ENCODE peak calls at places on chromosomes 3 and 15, in nine cellular contexts. P, C, K, X, F, U, I, L and Y are unnamed samples.
A peak's percentile ranks its signal among the peaks of the same experiment; 100 is the strongest.

GRCh38 chr15:90004252-90004651 is 3.1 kb downstream of the ZNF710 start:
- DNase-seq in K (no peak), L (no peak), P (no peak), I (no peak), F (no peak), X (no peak), C (no peak), U (no peak), Y (peak; percentile 32)

GRCh38 chr3:34394978-34395748 is 596.7 kb downstream of the PDCD6IP start:
- DNase-seq in F (no peak), C (no peak), U (no peak), P (no peak), X (no peak), L (no peak), K (no peak), I (no peak), Y (no peak)

GRCh38 chr15:70879386-70879785 is 12.8 kb downstream of the THAP10 start:
- DNase-seq in L (no peak), I (no peak), F (no peak), U (peak; percentile 93), K (peak; percentile 68), P (no peak), X (no peak), C (no peak), Y (peak; percentile 46)

GRCh38 chr3:141979050-141979671 is 102.7 kb downstream of the ATP1B3 start:
- DNase-seq in P (no peak), U (peak; percentile 85), F (no peak), X (no peak), C (no peak), L (no peak), I (no peak), K (peak; percentile 26), Y (peak; percentile 86)

GRCh38 chr15:98901438-98901837 is 106.2 kb downstream of the PGPEP1L start:
- DNase-seq in I (no peak), K (no peak), X (no peak), F (no peak), C (no peak), U (no peak), P (no peak), L (no peak), Y (no peak)

GRCh38 chr3:12759097-12759679 is at the start of gene TMEM40:
- DNase-seq in P (no peak), I (no peak), C (peak; percentile 54), X (no peak), K (no peak), U (no peak), L (no peak), F (no peak), Y (no peak)

GRCh38 chr3:44685128-44685800 is 27.2 kb upstream of the ZNF502 start:
- DNase-seq in I (peak; percentile 71), L (peak; percentile 48), K (peak; percentile 59), U (peak; percentile 84), F (peak; percentile 76), P (peak; percentile 79), C (peak; percentile 22), X (peak; percentile 92), Y (peak; percentile 89)

GRCh38 chr3:81867875-81868274 is 106.4 kb upstream of the GBE1 start:
- DNase-seq in I (no peak), C (no peak), X (no peak), F (no peak), L (no peak), U (no peak), P (no peak), K (no peak), Y (no peak)

GRCh38 chr3:102660653-102661052 is 225.8 kb downstream of the ZPLD1 start:
- DNase-seq in L (no peak), C (no peak), U (no peak), X (no peak), P (no peak), I (no peak), K (no peak), F (no peak), Y (no peak)

GRCh38 chr3:125072310-125072709 is 16.5 kb upstream of the HEG1 start:
- DNase-seq in P (no peak), L (no peak), K (no peak), U (peak; percentile 63), I (no peak), F (no peak), X (no peak), C (no peak), Y (peak; percentile 46)

GRCh38 chr15:83380682-83381081 is 66.5 kb upstream of the SH3GL3 start:
- DNase-seq in P (peak; percentile 35), X (peak; percentile 51), C (peak; percentile 53), I (no peak), L (peak; percentile 28), K (no peak), F (peak; percentile 8), U (peak; percentile 26), Y (peak; percentile 45)
- TF ChIP-seq CTCF in P (peak; percentile 47), X (peak; percentile 72), C (no peak), I (peak; percentile 45), L (peak; percentile 59), K (peak; percentile 17), F (no peak), U (peak; percentile 28), Y (peak; percentile 48)

GRCh38 chr15:74319138-74319460 is 48.3 kb downstream of the CYP11A1 start:
- DNase-seq in C (no peak), P (no peak), I (no peak), U (no peak), L (no peak), F (no peak), K (no peak), X (no peak), Y (no peak)

GRCh38 chr15:74324714-74325113 is 42.7 kb downstream of the CYP11A1 start:
- DNase-seq in U (no peak), C (no peak), L (no peak), X (no peak), P (no peak), I (no peak), F (no peak), K (no peak), Y (no peak)

GRCh38 chr15:74319596-74320357 is 47.7 kb downstream of the CYP11A1 start:
- DNase-seq in P (no peak), C (no peak), U (no peak), I (no peak), L (no peak), K (no peak), F (no peak), X (no peak), Y (peak; percentile 10)

GRCh38 chr15:74320358-74321247 is 46.8 kb downstream of the CYP11A1 start:
- DNase-seq in F (peak; percentile 37), L (no peak), I (no peak), K (no peak), X (peak; percentile 43), U (peak; percentile 23), C (peak; percentile 18), P (peak; percentile 91), Y (peak; percentile 58)

GRCh38 chr15:74322558-74323180 is 44.8 kb downstream of the CYP11A1 start:
- DNase-seq in U (peak; percentile 58), L (peak; percentile 65), C (peak; percentile 31), K (no peak), X (peak; percentile 66), I (peak; percentile 24), P (peak; percentile 82), F (peak; percentile 52), Y (peak; percentile 72)
- TF ChIP-seq CTCF in U (peak; percentile 96), L (peak; percentile 92), C (peak; percentile 52), K (peak; percentile 93), X (peak; percentile 91), I (peak; percentile 96), P (peak; percentile 93), F (peak; percentile 79), Y (peak; percentile 93)

DNA sequence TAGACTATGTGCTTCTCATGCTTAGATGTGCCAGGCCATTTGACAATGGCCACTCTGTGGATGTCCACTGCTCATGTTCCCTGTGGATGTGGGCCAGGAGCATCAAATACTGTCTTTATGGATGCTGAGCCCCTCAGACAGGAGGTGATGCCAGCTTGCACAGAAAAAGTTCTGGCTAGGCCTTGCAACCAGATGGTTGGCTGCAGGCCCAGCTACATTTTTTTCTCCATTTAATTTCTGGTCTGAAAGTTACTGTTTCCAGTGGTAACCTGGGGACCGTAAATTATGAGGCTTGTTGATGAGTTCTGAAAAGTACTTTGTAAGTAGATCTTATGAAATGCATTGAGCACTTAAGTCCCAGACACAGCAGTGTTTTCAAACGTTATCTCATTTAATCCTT is 228.5 kb downstream of the CHL1 start:
- DNase-seq in K (no peak), L (no peak), C (no peak), F (no peak), X (no peak), I (no peak), U (no peak), P (no peak), Y (no peak)
- TF ChIP-seq CTCF in K (no peak), L (no peak), C (no peak), F (no peak), X (no peak), I (no peak), U (no peak), P (no peak), Y (no peak)

DNA sequence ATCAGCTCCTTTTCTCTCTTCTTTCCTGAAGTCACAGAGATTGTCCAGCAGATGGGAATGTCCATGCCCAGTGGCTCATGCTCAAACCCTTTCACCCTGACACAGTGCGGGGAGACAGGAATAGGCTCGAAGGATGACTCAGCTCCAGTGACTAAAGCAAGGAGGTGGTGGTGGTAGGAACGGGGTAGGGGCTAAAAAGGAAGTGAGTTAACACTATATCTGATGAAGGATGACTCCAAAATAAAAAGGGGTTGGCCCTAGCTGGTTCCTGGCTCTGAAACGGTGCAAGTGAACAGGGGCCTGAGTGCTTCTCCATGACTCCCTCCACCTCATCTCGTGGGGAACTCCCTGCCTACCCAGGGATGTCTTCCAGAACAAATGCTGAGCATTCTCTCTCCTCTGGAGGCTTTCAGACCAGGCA is 167.4 kb upstream of the LPP start:
- DNase-seq in P (no peak), C (no peak), U (peak; percentile 96), L (no peak), F (no peak), K (peak; percentile 55), I (no peak), X (no peak), Y (peak; percentile 84)
- TF ChIP-seq CTCF in P (no peak), C (no peak), U (peak; percentile 31), L (no peak), F (no peak), K (peak; percentile 8), I (no peak), X (no peak), Y (peak; percentile 1)

GRCh38 chr3:147940400-147940799 is 531.2 kb downstream of the ZIC1 start:
- DNase-seq in F (no peak), P (no peak), C (no peak), K (no peak), I (no peak), X (no peak), U (no peak), L (no peak), Y (no peak)
- TF ChIP-seq CTCF in F (no peak), P (no peak), C (no peak), K (no peak), I (no peak), X (no peak), U (no peak), L (no peak), Y (no peak)